ENCODE peak calls at places on chromosome 10, in nine cellular contexts. One of them, this sample, is unnamed.

GRCh38 chr10:116732546-116732945 is 9.8 kb downstream of the HSPA12A start:
- DNase-seq in IMR-90: no peak
- DNase-seq in HT1080: no peak
- DNase-seq in activated T-cell treated with anti-CD3 and anti-CD28 coated beads for 1 hour: no peak
- DNase-seq in Panc1: no peak
- DNase-seq in NCI-H82: no peak
- DNase-seq in activated CD8-positive, alpha-beta memory T cell treated with anti-CD3 and anti-CD28 coated beads, Interleukin-2, amount 10 ng/mL, durations not matched to agents 7 days and 5 days: no peak
- DNase-seq in activated naive CD8-positive, alpha-beta T cell treated with anti-CD3 and anti-CD28 coated beads, Interleukin-2, amount 50 U/mL, for 24 hours: no peak
- DNase-seq in amygdala: no peak
- DNase-seq in this sample: no peak

GRCh38 chr10:7333995-7334964 is 76.6 kb downstream of the SFMBT2 start:
- DNase-seq in amygdala: no peak
- DNase-seq in Panc1: no peak
- DNase-seq in HT1080: no peak
- DNase-seq in IMR-90: peak
- DNase-seq in activated CD8-positive, alpha-beta memory T cell treated with anti-CD3 and anti-CD28 coated beads, Interleukin-2, amount 10 ng/mL, durations not matched to agents 7 days and 5 days: no peak
- DNase-seq in NCI-H82: no peak
- DNase-seq in activated T-cell treated with anti-CD3 and anti-CD28 coated beads for 1 hour: no peak
- DNase-seq in activated naive CD8-positive, alpha-beta T cell treated with anti-CD3 and anti-CD28 coated beads, Interleukin-2, amount 50 U/mL, for 24 hours: no peak
- DNase-seq in this sample: no peak

GRCh38 chr10:132154440-132154839 is 32.3 kb upstream of the DPYSL4 start:
- DNase-seq in amygdala: no peak
- DNase-seq in activated T-cell treated with anti-CD3 and anti-CD28 coated beads for 1 hour: no peak
- DNase-seq in Panc1: no peak
- DNase-seq in activated CD8-positive, alpha-beta memory T cell treated with anti-CD3 and anti-CD28 coated beads, Interleukin-2, amount 10 ng/mL, durations not matched to agents 7 days and 5 days: no peak
- DNase-seq in activated naive CD8-positive, alpha-beta T cell treated with anti-CD3 and anti-CD28 coated beads, Interleukin-2, amount 50 U/mL, for 24 hours: no peak
- DNase-seq in NCI-H82: no peak
- DNase-seq in HT1080: no peak
- DNase-seq in IMR-90: no peak
- DNase-seq in this sample: no peak

GRCh38 chr10:90286941-90287340 is 570.9 kb downstream of the HTR7 start:
- DNase-seq in Panc1: no peak
- DNase-seq in amygdala: no peak
- DNase-seq in HT1080: no peak
- DNase-seq in NCI-H82: no peak
- DNase-seq in activated CD8-positive, alpha-beta memory T cell treated with anti-CD3 and anti-CD28 coated beads, Interleukin-2, amount 10 ng/mL, durations not matched to agents 7 days and 5 days: no peak
- DNase-seq in activated T-cell treated with anti-CD3 and anti-CD28 coated beads for 1 hour: no peak
- DNase-seq in activated naive CD8-positive, alpha-beta T cell treated with anti-CD3 and anti-CD28 coated beads, Interleukin-2, amount 50 U/mL, for 24 hours: no peak
- DNase-seq in IMR-90: no peak
- DNase-seq in this sample: no peak

GRCh38 chr10:1399431-1400120 is 337.7 kb downstream of the ADARB2 start:
- DNase-seq in activated CD8-positive, alpha-beta memory T cell treated with anti-CD3 and anti-CD28 coated beads, Interleukin-2, amount 10 ng/mL, durations not matched to agents 7 days and 5 days: peak
- DNase-seq in IMR-90: no peak
- DNase-seq in activated naive CD8-positive, alpha-beta T cell treated with anti-CD3 and anti-CD28 coated beads, Interleukin-2, amount 50 U/mL, for 24 hours: no peak
- DNase-seq in Panc1: no peak
- DNase-seq in NCI-H82: no peak
- DNase-seq in HT1080: no peak
- DNase-seq in activated T-cell treated with anti-CD3 and anti-CD28 coated beads for 1 hour: no peak
- DNase-seq in amygdala: no peak
- DNase-seq in this sample: no peak

GRCh38 chr10:31490858-31491504 is 172.0 kb downstream of the ZEB1 start:
- DNase-seq in NCI-H82: peak
- DNase-seq in activated CD8-positive, alpha-beta memory T cell treated with anti-CD3 and anti-CD28 coated beads, Interleukin-2, amount 10 ng/mL, durations not matched to agents 7 days and 5 days: peak
- DNase-seq in HT1080: peak
- DNase-seq in activated naive CD8-positive, alpha-beta T cell treated with anti-CD3 and anti-CD28 coated beads, Interleukin-2, amount 50 U/mL, for 24 hours: no peak
- DNase-seq in Panc1: peak
- DNase-seq in activated T-cell treated with anti-CD3 and anti-CD28 coated beads for 1 hour: no peak
- DNase-seq in amygdala: no peak
- DNase-seq in IMR-90: peak
- DNase-seq in this sample: peak

GRCh38 chr10:14687340-14687739 is 87.4 kb downstream of the FAM107B start:
- DNase-seq in Panc1: no peak
- DNase-seq in IMR-90: no peak
- DNase-seq in activated T-cell treated with anti-CD3 and anti-CD28 coated beads for 1 hour: no peak
- DNase-seq in HT1080: no peak
- DNase-seq in amygdala: no peak
- DNase-seq in activated CD8-positive, alpha-beta memory T cell treated with anti-CD3 and anti-CD28 coated beads, Interleukin-2, amount 10 ng/mL, durations not matched to agents 7 days and 5 days: no peak
- DNase-seq in NCI-H82: no peak
- DNase-seq in activated naive CD8-positive, alpha-beta T cell treated with anti-CD3 and anti-CD28 coated beads, Interleukin-2, amount 50 U/mL, for 24 hours: no peak
- DNase-seq in this sample: no peak

GRCh38 chr10:24518981-24519597 is 204.6 kb downstream of the ARHGAP21 start:
- DNase-seq in activated naive CD8-positive, alpha-beta T cell treated with anti-CD3 and anti-CD28 coated beads, Interleukin-2, amount 50 U/mL, for 24 hours: peak
- DNase-seq in HT1080: peak
- DNase-seq in activated T-cell treated with anti-CD3 and anti-CD28 coated beads for 1 hour: no peak
- DNase-seq in NCI-H82: peak
- DNase-seq in activated CD8-positive, alpha-beta memory T cell treated with anti-CD3 and anti-CD28 coated beads, Interleukin-2, amount 10 ng/mL, durations not matched to agents 7 days and 5 days: peak
- DNase-seq in IMR-90: peak
- DNase-seq in amygdala: peak
- DNase-seq in Panc1: peak
- DNase-seq in this sample: peak

GRCh38 chr10:32077896-32078295 is 21.7 kb upstream of the KIF5B start:
- DNase-seq in activated T-cell treated with anti-CD3 and anti-CD28 coated beads for 1 hour: no peak
- DNase-seq in HT1080: peak
- DNase-seq in activated CD8-positive, alpha-beta memory T cell treated with anti-CD3 and anti-CD28 coated beads, Interleukin-2, amount 10 ng/mL, durations not matched to agents 7 days and 5 days: no peak
- DNase-seq in amygdala: no peak
- DNase-seq in NCI-H82: no peak
- DNase-seq in activated naive CD8-positive, alpha-beta T cell treated with anti-CD3 and anti-CD28 coated beads, Interleukin-2, amount 50 U/mL, for 24 hours: no peak
- DNase-seq in Panc1: no peak
- DNase-seq in IMR-90: peak
- DNase-seq in this sample: peak

GRCh38 chr10:105094048-105094447 is 453.0 kb downstream of the SORCS3 start:
- DNase-seq in amygdala: no peak
- DNase-seq in activated CD8-positive, alpha-beta memory T cell treated with anti-CD3 and anti-CD28 coated beads, Interleukin-2, amount 10 ng/mL, durations not matched to agents 7 days and 5 days: no peak
- DNase-seq in Panc1: no peak
- DNase-seq in activated T-cell treated with anti-CD3 and anti-CD28 coated beads for 1 hour: no peak
- DNase-seq in IMR-90: no peak
- DNase-seq in activated naive CD8-positive, alpha-beta T cell treated with anti-CD3 and anti-CD28 coated beads, Interleukin-2, amount 50 U/mL, for 24 hours: no peak
- DNase-seq in HT1080: no peak
- DNase-seq in NCI-H82: no peak
- DNase-seq in this sample: no peak

GRCh38 chr10:131668903-131669302 is 231.9 kb upstream of the PPP2R2D start:
- DNase-seq in Panc1: no peak
- DNase-seq in activated CD8-positive, alpha-beta memory T cell treated with anti-CD3 and anti-CD28 coated beads, Interleukin-2, amount 10 ng/mL, durations not matched to agents 7 days and 5 days: no peak
- DNase-seq in IMR-90: no peak
- DNase-seq in NCI-H82: no peak
- DNase-seq in activated T-cell treated with anti-CD3 and anti-CD28 coated beads for 1 hour: no peak
- DNase-seq in amygdala: no peak
- DNase-seq in activated naive CD8-positive, alpha-beta T cell treated with anti-CD3 and anti-CD28 coated beads, Interleukin-2, amount 50 U/mL, for 24 hours: no peak
- DNase-seq in HT1080: no peak
- DNase-seq in this sample: no peak

GRCh38 chr10:54800677-54801480 is at the start of gene PCDH15:
- DNase-seq in activated CD8-positive, alpha-beta memory T cell treated with anti-CD3 and anti-CD28 coated beads, Interleukin-2, amount 10 ng/mL, durations not matched to agents 7 days and 5 days: no peak
- DNase-seq in amygdala: peak
- DNase-seq in NCI-H82: peak
- DNase-seq in activated naive CD8-positive, alpha-beta T cell treated with anti-CD3 and anti-CD28 coated beads, Interleukin-2, amount 50 U/mL, for 24 hours: no peak
- DNase-seq in Panc1: peak
- DNase-seq in HT1080: peak
- DNase-seq in activated T-cell treated with anti-CD3 and anti-CD28 coated beads for 1 hour: no peak
- DNase-seq in IMR-90: no peak
- DNase-seq in this sample: peak

GRCh38 chr10:43623351-43623750 is 17.1 kb downstream of the ZNF485 start:
- DNase-seq in IMR-90: peak
- DNase-seq in HT1080: peak
- DNase-seq in NCI-H82: no peak
- DNase-seq in Panc1: no peak
- DNase-seq in activated CD8-positive, alpha-beta memory T cell treated with anti-CD3 and anti-CD28 coated beads, Interleukin-2, amount 10 ng/mL, durations not matched to agents 7 days and 5 days: no peak
- DNase-seq in activated T-cell treated with anti-CD3 and anti-CD28 coated beads for 1 hour: no peak
- DNase-seq in amygdala: no peak
- DNase-seq in activated naive CD8-positive, alpha-beta T cell treated with anti-CD3 and anti-CD28 coated beads, Interleukin-2, amount 50 U/mL, for 24 hours: no peak
- DNase-seq in this sample: peak

GRCh38 chr10:79444243-79445119 is 943 bp downstream of the ZCCHC24 start:
- DNase-seq in Panc1: no peak
- DNase-seq in activated T-cell treated with anti-CD3 and anti-CD28 coated beads for 1 hour: peak
- DNase-seq in amygdala: no peak
- DNase-seq in activated naive CD8-positive, alpha-beta T cell treated with anti-CD3 and anti-CD28 coated beads, Interleukin-2, amount 50 U/mL, for 24 hours: peak
- DNase-seq in activated CD8-positive, alpha-beta memory T cell treated with anti-CD3 and anti-CD28 coated beads, Interleukin-2, amount 10 ng/mL, durations not matched to agents 7 days and 5 days: peak
- DNase-seq in IMR-90: peak
- DNase-seq in HT1080: peak
- DNase-seq in NCI-H82: peak
- DNase-seq in this sample: peak

GRCh38 chr10:71835671-71836593 is 15.1 kb downstream of the PSAP start:
- DNase-seq in activated CD8-positive, alpha-beta memory T cell treated with anti-CD3 and anti-CD28 coated beads, Interleukin-2, amount 10 ng/mL, durations not matched to agents 7 days and 5 days: no peak
- DNase-seq in amygdala: peak
- DNase-seq in NCI-H82: peak
- DNase-seq in HT1080: no peak
- DNase-seq in activated T-cell treated with anti-CD3 and anti-CD28 coated beads for 1 hour: no peak
- DNase-seq in Panc1: no peak
- DNase-seq in IMR-90: peak
- DNase-seq in activated naive CD8-positive, alpha-beta T cell treated with anti-CD3 and anti-CD28 coated beads, Interleukin-2, amount 50 U/mL, for 24 hours: peak
- DNase-seq in this sample: peak

GRCh38 chr10:122276611-122277205 is 5.6 kb downstream of the BTBD16 start:
- DNase-seq in amygdala: no peak
- DNase-seq in activated T-cell treated with anti-CD3 and anti-CD28 coated beads for 1 hour: no peak
- DNase-seq in activated CD8-positive, alpha-beta memory T cell treated with anti-CD3 and anti-CD28 coated beads, Interleukin-2, amount 10 ng/mL, durations not matched to agents 7 days and 5 days: no peak
- DNase-seq in activated naive CD8-positive, alpha-beta T cell treated with anti-CD3 and anti-CD28 coated beads, Interleukin-2, amount 50 U/mL, for 24 hours: no peak
- DNase-seq in IMR-90: peak
- DNase-seq in Panc1: no peak
- DNase-seq in NCI-H82: no peak
- DNase-seq in HT1080: peak
- DNase-seq in this sample: no peak

GRCh38 chr10:77524300-77524711 is 113.3 kb downstream of the KCNMA1 start:
- DNase-seq in amygdala: no peak
- DNase-seq in Panc1: no peak
- DNase-seq in NCI-H82: no peak
- DNase-seq in IMR-90: peak
- DNase-seq in activated CD8-positive, alpha-beta memory T cell treated with anti-CD3 and anti-CD28 coated beads, Interleukin-2, amount 10 ng/mL, durations not matched to agents 7 days and 5 days: no peak
- DNase-seq in HT1080: peak
- DNase-seq in activated T-cell treated with anti-CD3 and anti-CD28 coated beads for 1 hour: no peak
- DNase-seq in activated naive CD8-positive, alpha-beta T cell treated with anti-CD3 and anti-CD28 coated beads, Interleukin-2, amount 50 U/mL, for 24 hours: no peak
- DNase-seq in this sample: peak